ENCODE peak calls at places on chromosomes 6 and 20, in five cellular contexts. P is RPMI8226, E is HCT116, M is PC-3, Q is fibroblast of mammary gland. R is an unnamed sample.

GRCh38 chr20:58352454-58352853 is 36.6 kb upstream of the VAPB start:
- DNase-seq in P (no peak), E (no peak), M (no peak), Q (no peak), R (no peak)

GRCh38 chr6:43707269-43707668 is 19.7 kb upstream of the MRPS18A start:
- DNase-seq in P (peak), E (no peak), M (no peak), Q (no peak), R (no peak)

GRCh38 chr6:18595774-18596528 is 208.8 kb downstream of the RNF144B start:
- DNase-seq in P (peak), E (peak), M (peak), Q (peak), R (peak)

GRCh38 chr6:79524065-79524464 is 13.2 kb downstream of the LCA5 start:
- DNase-seq in P (no peak), E (no peak), M (no peak), Q (no peak), R (no peak)

GRCh38 chr6:133340557-133340956 is 99.4 kb downstream of the EYA4 start:
- DNase-seq in P (no peak), E (no peak), M (peak), Q (peak), R (no peak)

GRCh38 chr20:62735331-62735821 is 26.7 kb downstream of the NTSR1 start:
- DNase-seq in P (no peak), E (peak), M (no peak), Q (no peak), R (no peak)

GRCh38 chr20:22412977-22413868 is 171.1 kb downstream of the FOXA2 start:
- DNase-seq in P (no peak), E (no peak), M (no peak), Q (no peak), R (no peak)

GRCh38 chr6:26519359-26519758 is 18.8 kb upstream of the HMGN4 start:
- DNase-seq in P (no peak), E (no peak), M (no peak), Q (no peak), R (no peak)

GRCh38 chr6:38117281-38117680 is 297.8 kb downstream of the ZFAND3 start:
- DNase-seq in P (no peak), E (no peak), M (no peak), Q (peak), R (no peak)

GRCh38 chr6:127749095-127749494 is 151.8 kb downstream of the THEMIS start:
- DNase-seq in P (no peak), E (no peak), M (no peak), Q (no peak), R (no peak)

GRCh38 chr6:3515669-3516068 is 58.8 kb upstream of the SLC22A23 start:
- DNase-seq in P (no peak), E (no peak), M (no peak), Q (no peak), R (no peak)

GRCh38 chr20:20603339-20603990 is 109.0 kb downstream of the RALGAPA2 start:
- DNase-seq in P (no peak), E (no peak), M (no peak), Q (no peak), R (no peak)

GRCh38 chr20:62628691-62629090 is 13.6 kb upstream of the SLCO4A1 start:
- DNase-seq in P (no peak), E (no peak), M (peak), Q (no peak), R (no peak)

GRCh38 chr6:125983246-125983945 is 2.9 kb upstream of the TRMT11 start:
- DNase-seq in P (no peak), E (no peak), M (peak), Q (peak), R (no peak)

GRCh38 chr6:87341158-87341557 is 3.5 kb upstream of the C6orf163 start:
- DNase-seq in P (no peak), E (no peak), M (no peak), Q (no peak), R (no peak)

GRCh38 chr6:46626228-46626909 is 26.2 kb downstream of the CYP39A1 start:
- DNase-seq in P (peak), E (peak), M (peak), Q (peak), R (no peak)

GRCh38 chr6:129709451-129709908 is 497 bp downstream of the ARHGAP18 start:
- DNase-seq in P (no peak), E (no peak), M (peak), Q (peak), R (no peak)

GRCh38 chr20:43691928-43692524 is 25.1 kb downstream of the MYBL2 start:
- DNase-seq in P (peak), E (peak), M (peak), Q (peak), R (peak)

GRCh38 chr20:31652917-31653385 is 15.2 kb downstream of the COX4I2 start:
- DNase-seq in P (no peak), E (no peak), M (peak), Q (peak), R (no peak)

GRCh38 chr6:14009416-14009815 is 84.7 kb downstream of the RNF182 start:
- DNase-seq in P (no peak), E (no peak), M (no peak), Q (no peak), R (no peak)

GRCh38 chr6:11364971-11365397 is 132.5 kb upstream of the NEDD9 start:
- DNase-seq in P (no peak), E (no peak), M (no peak), Q (peak), R (no peak)

GRCh38 chr20:47773381-47773786 is 11.9 kb downstream of the SULF2 start:
- DNase-seq in P (no peak), E (no peak), M (no peak), Q (no peak), R (no peak)

GRCh38 chr6:162230147-162230752 is 497.3 kb downstream of the PRKN start:
- DNase-seq in P (no peak), E (no peak), M (no peak), Q (no peak), R (no peak)

GRCh38 chr20:33010133-33010504 is 2.6 kb downstream of the BPIFB2 start:
- DNase-seq in P (no peak), E (no peak), M (no peak), Q (no peak), R (no peak)

GRCh38 chr6:113642714-113643442 is 214.3 kb upstream of the MARCKS start:
- DNase-seq in P (peak), E (no peak), M (peak), Q (no peak), R (no peak)

GRCh38 chr6:100283288-100283687 is 181.4 kb downstream of the SIM1 start:
- DNase-seq in P (no peak), E (peak), M (peak), Q (peak), R (peak)

GRCh38 chr6:75727206-75727605 is 21.8 kb upstream of the MYO6 start:
- DNase-seq in P (no peak), E (no peak), M (no peak), Q (no peak), R (no peak)

GRCh38 chr20:38162149-38162548 is 2.9 kb downstream of the TGM2 start:
- DNase-seq in P (no peak), E (no peak), M (no peak), Q (no peak), R (no peak)

GRCh38 chr6:149806127-149806526 is 56.6 kb downstream of the PCMT1 start:
- DNase-seq in P (no peak), E (no peak), M (no peak), Q (no peak), R (no peak)

GRCh38 chr6:13653296-13653695 is 38.2 kb downstream of the NOL7 start:
- DNase-seq in P (no peak), E (no peak), M (peak), Q (peak), R (no peak)

GRCh38 chr6:107110200-107110599 is 5.1 kb downstream of the BEND3 start:
- DNase-seq in P (no peak), E (no peak), M (no peak), Q (no peak), R (no peak)

GRCh38 chr6:47294990-47295389 is 14.7 kb downstream of the TNFRSF21 start:
- DNase-seq in P (no peak), E (no peak), M (no peak), Q (no peak), R (no peak)

GRCh38 chr6:32313964-32314363 is 57.7 kb downstream of the TSBP1 start:
- DNase-seq in P (no peak), E (no peak), M (no peak), Q (no peak), R (no peak)